ENCODE peak calls at places on chromosomes 16 and 17, in ten cellular contexts. D is CD4-positive, alpha-beta T cell; R is GM12878; N is endothelial cell of umbilical vein; U is epithelial cell of esophagus; K is stomach; M is prostate gland; L is neural crest cell; F is heart left ventricle; E is mesothelial cell of epicardium. I is an unnamed sample.

GRCh38 chr17:83062818-83063671 is 16.4 kb upstream of the METRNL start:
- DNase-seq in D (no peak), R (no peak), N (no peak), U (no peak), K (peak; percentile 20), M (no peak), L (no peak), F (no peak), E (peak; percentile 14), I (no peak)

GRCh38 chr16:67884684-67885083 is at the start of gene NRN1L:
- DNase-seq in D (no peak), R (no peak), N (no peak), U (peak; percentile 89), K (peak; percentile 89), M (peak; percentile 93), L (peak; percentile 72), F (peak; percentile 91), E (peak; percentile 74), I (peak; percentile 91)

GRCh38 chr16:88580371-88580770 is 10.2 kb downstream of the ZC3H18 start:
- DNase-seq in D (no peak), R (no peak), N (no peak), U (no peak), K (no peak), M (no peak), L (no peak), F (no peak), E (no peak), I (no peak)

GRCh38 chr17:1087381-1088241 is 90.7 kb downstream of the TIMM22 start:
- DNase-seq in D (no peak), R (no peak), N (peak; percentile 84), U (peak; percentile 83), K (peak; percentile 91), M (peak; percentile 89), L (peak; percentile 22), F (peak; percentile 72), E (no peak), I (no peak)

GRCh38 chr17:34980681-34981537 is 597 bp downstream of the LIG3 start:
- DNase-seq in D (peak; percentile 77), R (peak; percentile 27), N (peak; percentile 80), U (peak; percentile 85), K (peak; percentile 74), M (peak; percentile 76), L (peak; percentile 52), F (peak; percentile 78), E (peak; percentile 64), I (no peak)

GRCh38 chr17:35778641-35779196 is 16.7 kb downstream of the MMP28 start:
- DNase-seq in D (no peak), R (no peak), N (no peak), U (peak; percentile 62), K (no peak), M (no peak), L (no peak), F (no peak), E (no peak), I (no peak)

GRCh38 chr16:9040766-9041430 is 50.5 kb upstream of the HAPSTR1 start:
- DNase-seq in D (no peak), R (no peak), N (no peak), U (peak; percentile 46), K (no peak), M (no peak), L (no peak), F (no peak), E (no peak), I (no peak)

GRCh38 chr17:57577751-57578607 is 167.1 kb downstream of the CCDC182 start:
- DNase-seq in D (no peak), R (no peak), N (no peak), U (peak; percentile 62), K (no peak), M (peak; percentile 29), L (peak; percentile 30), F (no peak), E (no peak), I (no peak)

GRCh38 chr17:37047631-37048104 is 98.9 kb downstream of the AATF start:
- DNase-seq in D (peak; percentile 75), R (peak; percentile 17), N (peak; percentile 78), U (peak; percentile 84), K (peak; percentile 82), M (peak; percentile 77), L (peak; percentile 86), F (peak; percentile 64), E (peak; percentile 62), I (peak; percentile 90)

GRCh38 chr17:49553676-49554335 is 21.9 kb upstream of the NXPH3 start:
- DNase-seq in D (no peak), R (no peak), N (no peak), U (no peak), K (no peak), M (no peak), L (no peak), F (no peak), E (no peak), I (no peak)

GRCh38 chr17:34820166-34820920 is 140.9 kb downstream of the CCT6B start:
- DNase-seq in D (no peak), R (no peak), N (no peak), U (no peak), K (no peak), M (no peak), L (no peak), F (no peak), E (no peak), I (no peak)

GRCh38 chr17:64420143-64420670 is 28.7 kb upstream of the MILR1 start:
- DNase-seq in D (no peak), R (no peak), N (peak; percentile 76), U (peak; percentile 78), K (no peak), M (peak; percentile 46), L (peak; percentile 17), F (peak; percentile 43), E (no peak), I (no peak)

GRCh38 chr16:695355-696089 is 5.3 kb upstream of the WDR24 start:
- DNase-seq in D (peak; percentile 77), R (no peak), N (no peak), U (peak; percentile 89), K (peak; percentile 76), M (no peak), L (no peak), F (no peak), E (no peak), I (no peak)

GRCh38 chr17:63819585-63820537 is 7.4 kb upstream of the PSMC5 start:
- DNase-seq in D (no peak), R (no peak), N (no peak), U (no peak), K (no peak), M (no peak), L (no peak), F (no peak), E (no peak), I (no peak)

GRCh38 chr16:31678649-31679325 is 151.1 kb downstream of the AHSP start:
- DNase-seq in D (no peak), R (no peak), N (no peak), U (no peak), K (no peak), M (no peak), L (no peak), F (no peak), E (no peak), I (no peak)

GRCh38 chr16:51815527-51815926 is 664.5 kb upstream of the SALL1 start:
- DNase-seq in D (no peak), R (no peak), N (no peak), U (no peak), K (no peak), M (no peak), L (no peak), F (no peak), E (no peak), I (no peak)

GRCh38 chr16:51816929-51817328 is 665.9 kb upstream of the SALL1 start:
- DNase-seq in D (no peak), R (no peak), N (no peak), U (peak; percentile 37), K (no peak), M (no peak), L (no peak), F (no peak), E (no peak), I (no peak)

GRCh38 chr16:51812945-51813344 is 661.9 kb upstream of the SALL1 start:
- DNase-seq in D (no peak), R (no peak), N (no peak), U (no peak), K (no peak), M (no peak), L (no peak), F (no peak), E (no peak), I (no peak)

GRCh38 chr16:51814617-51815016 is 663.5 kb upstream of the SALL1 start:
- DNase-seq in D (no peak), R (no peak), N (no peak), U (no peak), K (no peak), M (no peak), L (no peak), F (no peak), E (no peak), I (no peak)

GRCh38 chr16:51813609-51814008 is 662.5 kb upstream of the SALL1 start:
- DNase-seq in D (no peak), R (no peak), N (no peak), U (no peak), K (no peak), M (no peak), L (no peak), F (no peak), E (no peak), I (no peak)
- TF ChIP-seq CTCF in D (no peak), R (no peak), N (no peak), U (peak; percentile 28), K (no peak), M (no peak), L (peak; percentile 28), F (no peak), E (no peak), I (no peak)

GRCh38 chr17:21286066-21286770 is 1.7 kb downstream of the MAP2K3 start:
- DNase-seq in D (no peak), R (no peak), N (peak; percentile 94), U (peak; percentile 98), K (peak; percentile 91), M (peak; percentile 83), L (no peak), F (peak; percentile 90), E (no peak), I (peak; percentile 94)
- TF ChIP-seq CTCF in D (no peak), R (no peak), N (no peak), U (no peak), K (no peak), M (no peak), L (no peak), F (no peak), E (no peak), I (no peak)

GRCh38 chr16:3562914-3563480 is 14.2 kb downstream of the NLRC3 start:
- DNase-seq in D (no peak), R (no peak), N (no peak), U (no peak), K (no peak), M (no peak), L (no peak), F (no peak), E (no peak), I (no peak)
- TF ChIP-seq CTCF in D (no peak), R (no peak), N (no peak), U (no peak), K (no peak), M (no peak), L (no peak), F (no peak), E (no peak), I (no peak)

DNA sequence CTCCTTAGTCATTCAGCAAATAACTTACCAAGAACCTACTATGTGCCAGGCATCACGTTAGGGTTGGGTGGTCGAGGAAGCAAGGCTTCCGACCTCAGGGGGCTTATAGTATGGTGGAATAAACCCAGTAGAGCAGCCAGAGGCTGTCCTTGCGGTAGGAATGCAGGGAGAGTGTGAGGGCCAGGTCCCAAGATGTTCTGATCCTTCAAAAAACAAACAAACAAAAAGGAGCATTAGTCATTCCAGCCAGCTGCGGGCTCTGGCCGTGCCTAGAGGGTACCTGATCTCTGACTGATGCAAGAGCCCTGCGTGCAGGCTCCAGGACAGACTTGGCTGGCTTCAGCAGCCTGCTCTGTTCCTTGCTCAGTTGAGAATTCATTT is 18.2 kb downstream of the CYB5D2 start:
- DNase-seq in D (no peak), R (no peak), N (peak; percentile 69), U (peak; percentile 94), K (peak; percentile 28), M (peak; percentile 75), L (no peak), F (no peak), E (no peak), I (no peak)
- TF ChIP-seq CTCF in D (no peak), R (no peak), N (no peak), U (peak; percentile 48), K (no peak), M (no peak), L (no peak), F (no peak), E (no peak), I (peak; percentile 59)

I was measured in osteocyte.